ENCODE peak calls at places on chromosomes 4 and X, in nine cellular contexts. V is Calu3; P is activated gamma-delta T cell treated with anti-CD3 and anti-CD28 coated beads, Interleukin-2, amount 50 U/mL, for 16 hours; L is H9; E is 8988T; B is stimulated activated CD4-positive, alpha-beta T cell treated with anti-CD3 and anti-CD28 coated beads, Interleukin-4, amount 100 ng/mL, for 4 hours; D is psoas muscle; K is activated CD8-positive, alpha-beta memory T cell treated with anti-CD3 and anti-CD28 coated beads for 48 hours; F is Kasumi-1. U is an unnamed sample.
A peak's percentile ranks its signal among the peaks of the same experiment; 100 is the strongest.

GRCh38 chr4:112819729-112820128 is 182.8 kb downstream of the LARP7 start:
- DNase-seq in V (no peak), P (no peak), L (no peak), E (no peak), B (no peak), D (no peak), K (no peak), F (no peak), U (no peak)

GRCh38 chrX:44843318-44843702 is 511 bp upstream of the DUSP21 start:
- DNase-seq in V (no peak), P (no peak), L (no peak), E (no peak), B (no peak), D (no peak), K (no peak), F (no peak), U (no peak)

GRCh38 chr4:108683479-108683878 is 33.1 kb downstream of the OSTC start:
- DNase-seq in V (no peak), P (no peak), L (no peak), E (no peak), B (no peak), D (no peak), K (no peak), F (peak; percentile 48), U (peak; percentile 50)

GRCh38 chr4:129378346-129378745 is 282.4 kb downstream of the C4orf33 start:
- DNase-seq in V (no peak), P (no peak), L (no peak), E (no peak), B (no peak), D (no peak), K (no peak), F (no peak), U (no peak)

GRCh38 chr4:147194107-147194506 is 248.4 kb upstream of the TTC29 start:
- DNase-seq in V (no peak), P (no peak), L (no peak), E (no peak), B (no peak), D (no peak), K (no peak), F (no peak), U (no peak)

GRCh38 chr4:7280906-7281305 is 88.6 kb downstream of the SORCS2 start:
- DNase-seq in V (no peak), P (no peak), L (no peak), E (no peak), B (no peak), D (no peak), K (no peak), F (no peak), U (no peak)

GRCh38 chr4:83216856-83217683 is 67.5 kb downstream of the COQ2 start:
- DNase-seq in V (no peak), P (no peak), L (no peak), E (no peak), B (no peak), D (no peak), K (no peak), F (no peak), U (no peak)

GRCh38 chr4:159946983-159947645 is 844.2 kb downstream of the RAPGEF2 start:
- DNase-seq in V (no peak), P (no peak), L (no peak), E (no peak), B (no peak), D (no peak), K (no peak), F (peak; percentile 71), U (peak; percentile 62)

GRCh38 chr4:115187136-115187535 is 73.7 kb upstream of the NDST4 start:
- DNase-seq in V (no peak), P (no peak), L (no peak), E (no peak), B (no peak), D (no peak), K (no peak), F (no peak), U (no peak)

GRCh38 chr4:6447561-6448290 is 24.7 kb downstream of the PPP2R2C start:
- DNase-seq in V (no peak), P (no peak), L (no peak), E (no peak), B (no peak), D (no peak), K (no peak), F (no peak), U (no peak)

GRCh38 chrX:119236599-119237525 is 777 bp downstream of the PGRMC1 start:
- DNase-seq in V (peak; percentile 28), P (no peak), L (no peak), E (no peak), B (peak; percentile 26), D (no peak), K (no peak), F (peak; percentile 25), U (peak; percentile 71)

GRCh38 chrX:102934624-102935023 is 2.4 kb upstream of the RAB40AL start:
- DNase-seq in V (peak; percentile 34), P (no peak), L (no peak), E (no peak), B (no peak), D (no peak), K (no peak), F (peak; percentile 38), U (peak; percentile 26)

GRCh38 chr4:3686746-3687145 is 79.4 kb upstream of the ADRA2C start:
- DNase-seq in V (no peak), P (no peak), L (peak; percentile 0), E (no peak), B (no peak), D (peak; percentile 5), K (no peak), F (no peak), U (no peak)

GRCh38 chr4:19051751-19052296 is 1030.3 kb upstream of the LCORL start:
- DNase-seq in V (no peak), P (no peak), L (no peak), E (no peak), B (no peak), D (no peak), K (no peak), F (no peak), U (no peak)

GRCh38 chrX:153921511-153922285 is 4.4 kb downstream of the ARHGAP4 start:
- DNase-seq in V (no peak), P (no peak), L (no peak), E (no peak), B (no peak), D (no peak), K (no peak), F (no peak), U (no peak)

GRCh38 chr4:172412851-172413250 is 599.6 kb downstream of the GALNTL6 start:
- DNase-seq in V (no peak), P (no peak), L (no peak), E (no peak), B (no peak), D (no peak), K (no peak), F (peak; percentile 67), U (no peak)

U was measured in mesenchymal stem cell.